ENCODE peak calls at places on chromosomes 4 and X, in seven cellular contexts. Z is tibial artery, S is iris pigment epithelial cell, X is hippocampal formation, V is amygdala, U is PC-3, G is fibroblast of pulmonary artery. D is an unnamed sample.

GRCh38 chrX:100512471-100512870 is 72.3 kb upstream of the TNMD start:
- DNase-seq in Z (no peak), S (peak; percentile 7), X (peak; percentile 1), V (no peak), U (peak; percentile 40), G (peak; percentile 20), D (peak; percentile 14)

GRCh38 chrX:94612140-94612539 is 938.1 kb downstream of the FAM133A start:
- DNase-seq in Z (no peak), S (no peak), X (no peak), V (no peak), U (no peak), G (no peak), D (no peak)

GRCh38 chr4:24643774-24644520 is 59.6 kb upstream of the DHX15 start:
- DNase-seq in Z (no peak), S (no peak), X (no peak), V (no peak), U (peak; percentile 30), G (peak; percentile 13), D (no peak)

GRCh38 chr4:124329134-124329533 is 383.4 kb downstream of the ANKRD50 start:
- DNase-seq in Z (no peak), S (no peak), X (no peak), V (no peak), U (no peak), G (no peak), D (no peak)

GRCh38 chrX:101397779-101398178 is 7.0 kb downstream of the RPL36A start:
- DNase-seq in Z (no peak), S (peak; percentile 54), X (no peak), V (no peak), U (no peak), G (no peak), D (peak; percentile 24)

GRCh38 chr4:721261-722171 is 15.9 kb downstream of the PCGF3 start:
- DNase-seq in Z (no peak), S (no peak), X (no peak), V (no peak), U (no peak), G (peak; percentile 68), D (peak; percentile 56)

GRCh38 chrX:123920065-123920785 is 41.3 kb upstream of the STAG2 start:
- DNase-seq in Z (no peak), S (peak; percentile 81), X (no peak), V (no peak), U (peak; percentile 75), G (peak; percentile 60), D (no peak)

GRCh38 chr4:168398589-168398988 is 80.0 kb upstream of the DDX60 start:
- DNase-seq in Z (no peak), S (no peak), X (no peak), V (no peak), U (no peak), G (no peak), D (no peak)

GRCh38 chrX:49876750-49877149 is 2.5 kb upstream of the USP27X start:
- DNase-seq in Z (no peak), S (peak; percentile 40), X (peak; percentile 3), V (peak; percentile 0), U (peak; percentile 64), G (peak; percentile 42), D (peak; percentile 42)

GRCh38 chr4:154164931-154165839 is 326.4 kb downstream of the DCHS2 start:
- DNase-seq in Z (peak; percentile 62), S (peak; percentile 66), X (peak; percentile 24), V (no peak), U (peak; percentile 66), G (peak; percentile 78), D (no peak)

GRCh38 chr4:169229571-169230028 is 41.2 kb downstream of the SH3RF1 start:
- DNase-seq in Z (no peak), S (peak; percentile 98), X (no peak), V (no peak), U (peak; percentile 89), G (peak; percentile 92), D (no peak)

GRCh38 chrX:1442724-1443367 is 9.9 kb downstream of the ASMTL start:
- DNase-seq in Z (peak; percentile 32), S (no peak), X (no peak), V (no peak), U (no peak), G (no peak), D (no peak)

GRCh38 chr4:8615366-8615765 is 22.8 kb downstream of the CPZ start:
- DNase-seq in Z (peak; percentile 54), S (no peak), X (no peak), V (no peak), U (no peak), G (no peak), D (no peak)

GRCh38 chr4:80446248-80446647 is 110.7 kb downstream of the CFAP299 start:
- DNase-seq in Z (no peak), S (no peak), X (no peak), V (no peak), U (no peak), G (no peak), D (no peak)

GRCh38 chr4:2583092-2583491 is 46.6 kb downstream of the FAM193A start:
- DNase-seq in Z (no peak), S (no peak), X (no peak), V (no peak), U (no peak), G (no peak), D (no peak)

GRCh38 chr4:140277576-140277975 is 95.9 kb upstream of the SCOC start:
- DNase-seq in Z (no peak), S (no peak), X (no peak), V (no peak), U (peak; percentile 60), G (no peak), D (no peak)

GRCh38 chrX:149572743-149573142 is 14.5 kb downstream of the MAGEA9B start:
- DNase-seq in Z (no peak), S (no peak), X (no peak), V (no peak), U (no peak), G (no peak), D (no peak)

GRCh38 chr4:125703443-125703842 is 388.7 kb downstream of the FAT4 start:
- DNase-seq in Z (no peak), S (peak; percentile 61), X (no peak), V (no peak), U (peak; percentile 29), G (peak; percentile 68), D (no peak)

GRCh38 chr4:74189331-74190043 is 31.6 kb downstream of the MTHFD2L start:
- DNase-seq in Z (no peak), S (peak; percentile 47), X (no peak), V (no peak), U (peak; percentile 79), G (peak; percentile 76), D (peak; percentile 54)

GRCh38 chr4:81136161-81136910 is 78.7 kb downstream of the PRKG2 start:
- DNase-seq in Z (no peak), S (peak; percentile 97), X (no peak), V (no peak), U (peak; percentile 70), G (peak; percentile 96), D (no peak)

GRCh38 chr4:149292422-149293055 is 523.1 kb downstream of the IQCM start:
- DNase-seq in Z (no peak), S (no peak), X (no peak), V (no peak), U (no peak), G (peak; percentile 20), D (no peak)

GRCh38 chr4:84966382-84967291 is at the start of gene WDFY3:
- DNase-seq in Z (peak; percentile 92), S (peak; percentile 92), X (peak; percentile 95), V (peak; percentile 89), U (peak; percentile 80), G (peak; percentile 93), D (peak; percentile 80)

GRCh38 chrX:101659601-101660063 is at the start of gene ARMCX2:
- DNase-seq in Z (peak; percentile 79), S (peak; percentile 67), X (peak; percentile 56), V (peak; percentile 70), U (no peak), G (peak; percentile 73), D (peak; percentile 4)

GRCh38 chr4:14188214-14188613 is 560.7 kb upstream of the BOD1L1 start:
- DNase-seq in Z (no peak), S (no peak), X (no peak), V (no peak), U (no peak), G (no peak), D (no peak)

GRCh38 chrX:12758291-12758690 is 32.9 kb upstream of the PRPS2 start:
- DNase-seq in Z (no peak), S (no peak), X (no peak), V (no peak), U (no peak), G (no peak), D (no peak)

GRCh38 chr4:176149680-176150079 is 45.7 kb downstream of the SPATA4 start:
- DNase-seq in Z (no peak), S (no peak), X (no peak), V (no peak), U (peak; percentile 36), G (no peak), D (no peak)

GRCh38 chrX:45907776-45908175 is 637.4 kb downstream of the ZNF674 start:
- DNase-seq in Z (no peak), S (no peak), X (no peak), V (no peak), U (no peak), G (no peak), D (no peak)

GRCh38 chr4:164239976-164240375 is 514.0 kb upstream of the SMIM31 start:
- DNase-seq in Z (no peak), S (peak; percentile 77), X (no peak), V (no peak), U (peak; percentile 57), G (no peak), D (no peak)

GRCh38 chr4:2413821-2414610 is 4.4 kb downstream of the ZFYVE28 start:
- DNase-seq in Z (no peak), S (peak; percentile 39), X (no peak), V (no peak), U (peak; percentile 24), G (peak; percentile 66), D (peak; percentile 92)

GRCh38 chrX:145613894-145614293 is 203.7 kb upstream of the SLITRK2 start:
- DNase-seq in Z (no peak), S (no peak), X (no peak), V (no peak), U (peak; percentile 3), G (no peak), D (no peak)

D was measured in small intestine.